ENCODE peak calls at places on chromosomes 5 and 9, in eight cellular contexts. E is bronchial epithelial cell, P is neural progenitor cell, Q is fibroblast of lung, F is C1 segment of cervical spinal cord, M is immature natural killer cell, V is germinal center, O is frontal cortex. G is an unnamed sample.

GRCh38 chr5:145934276-145934675 is 2.1 kb upstream of the SH3RF2 start:
- DNase-seq in E (no peak), P (no peak), Q (no peak), F (no peak), M (no peak), V (no peak), O (no peak), G (no peak)

GRCh38 chr5:51892680-51893079 is 509.4 kb downstream of the ISL1 start:
- DNase-seq in E (peak), P (no peak), Q (no peak), F (no peak), M (no peak), V (no peak), O (no peak), G (no peak)

GRCh38 chr5:113321266-113321665 is 113.5 kb downstream of the TSSK1B start:
- DNase-seq in E (no peak), P (no peak), Q (no peak), F (no peak), M (no peak), V (no peak), O (no peak), G (no peak)

GRCh38 chr9:135221951-135222631 is 134.6 kb downstream of the OLFM1 start:
- DNase-seq in E (no peak), P (peak), Q (no peak), F (no peak), M (no peak), V (no peak), O (no peak), G (no peak)

GRCh38 chr5:177128551-177128976 is 5.0 kb upstream of the NSD1 start:
- DNase-seq in E (peak), P (no peak), Q (no peak), F (no peak), M (no peak), V (no peak), O (no peak), G (no peak)

GRCh38 chr9:71911908-71912325 is 478 bp downstream of the C9orf85 start:
- DNase-seq in E (no peak), P (no peak), Q (peak), F (no peak), M (no peak), V (peak), O (no peak), G (no peak)

GRCh38 chr9:122015165-122015821 is 77.8 kb downstream of the TTLL11 start:
- DNase-seq in E (no peak), P (no peak), Q (no peak), F (no peak), M (no peak), V (no peak), O (no peak), G (no peak)

GRCh38 chr5:38382898-38383297 is 124.5 kb downstream of the EGFLAM start:
- DNase-seq in E (peak), P (peak), Q (peak), F (peak), M (peak), V (peak), O (peak), G (peak)

GRCh38 chr9:98726735-98727134 is 18.0 kb upstream of the GABBR2 start:
- DNase-seq in E (no peak), P (no peak), Q (peak), F (no peak), M (no peak), V (peak), O (no peak), G (peak)

GRCh38 chr9:81191222-81191621 is 498.1 kb downstream of the TLE1 start:
- DNase-seq in E (peak), P (no peak), Q (peak), F (no peak), M (no peak), V (no peak), O (no peak), G (no peak)

GRCh38 chr5:113340537-113340936 is 94.3 kb downstream of the TSSK1B start:
- DNase-seq in E (no peak), P (peak), Q (no peak), F (no peak), M (no peak), V (no peak), O (no peak), G (no peak)

GRCh38 chr9:136951541-136952353 is at the start of gene LCN12:
- DNase-seq in E (no peak), P (no peak), Q (no peak), F (no peak), M (no peak), V (no peak), O (no peak), G (no peak)

GRCh38 chr9:86679979-86680378 is 267.3 kb downstream of the GAS1 start:
- DNase-seq in E (no peak), P (no peak), Q (peak), F (no peak), M (no peak), V (no peak), O (no peak), G (no peak)

GRCh38 chr9:110591526-110591925 is 12.0 kb upstream of the SVEP1 start:
- DNase-seq in E (peak), P (no peak), Q (peak), F (no peak), M (no peak), V (no peak), O (no peak), G (no peak)

GRCh38 chr5:93226202-93226735 is 354.8 kb downstream of the NR2F1-AS1 start:
- DNase-seq in E (no peak), P (no peak), Q (no peak), F (no peak), M (no peak), V (no peak), O (no peak), G (no peak)

GRCh38 chr5:57650360-57651069 is 167.9 kb upstream of the ACTBL2 start:
- DNase-seq in E (peak), P (peak), Q (peak), F (no peak), M (peak), V (peak), O (no peak), G (peak)

GRCh38 chr9:110099236-110099741 is 108.7 kb downstream of the C9orf152 start:
- DNase-seq in E (peak), P (no peak), Q (peak), F (no peak), M (no peak), V (no peak), O (no peak), G (no peak)

GRCh38 chr5:65359981-65360380 is 121.7 kb downstream of the ADAMTS6 start:
- DNase-seq in E (no peak), P (no peak), Q (peak), F (no peak), M (no peak), V (no peak), O (no peak), G (no peak)